ENCODE peak calls at places on chromosomes 2 and 18, in ten cellular contexts. One of them, this sample, is unnamed.

GRCh38 chr2:229920011-229920781 is 1.6 kb downstream of the TRIP12 start:
- DNase-seq in EH: peak; percentile 26
- DNase-seq in A549: no peak
- DNase-seq in right atrium auricular region: no peak
- DNase-seq in NCI-H1417: peak; percentile 43
- DNase-seq in stimulated activated CD4-positive, alpha-beta T cell treated with anti-CD3 and anti-CD28 coated beads, Interleukin-15, amount 100 ng/mL, for 24 hours: peak; percentile 19
- DNase-seq in naive thymus-derived CD8-positive, alpha-beta T cell: peak; percentile 15
- DNase-seq in CD8-positive, alpha-beta T cell: peak; percentile 15
- DNase-seq in iPS DF 6.9: no peak
- DNase-seq in C1 segment of cervical spinal cord: peak; percentile 21
- DNase-seq in this sample: no peak

GRCh38 chr2:100058014-100058310 is 84.4 kb downstream of the AFF3 start:
- DNase-seq in EH: peak; percentile 78
- DNase-seq in A549: no peak
- DNase-seq in right atrium auricular region: no peak
- DNase-seq in NCI-H1417: no peak
- DNase-seq in stimulated activated CD4-positive, alpha-beta T cell treated with anti-CD3 and anti-CD28 coated beads, Interleukin-15, amount 100 ng/mL, for 24 hours: no peak
- DNase-seq in naive thymus-derived CD8-positive, alpha-beta T cell: no peak
- DNase-seq in CD8-positive, alpha-beta T cell: no peak
- DNase-seq in iPS DF 6.9: no peak
- DNase-seq in C1 segment of cervical spinal cord: no peak
- DNase-seq in this sample: no peak

GRCh38 chr2:204842731-204843490 is 297.6 kb downstream of the PARD3B start:
- DNase-seq in EH: peak; percentile 92
- DNase-seq in A549: peak; percentile 54
- DNase-seq in right atrium auricular region: peak; percentile 71
- DNase-seq in NCI-H1417: no peak
- DNase-seq in stimulated activated CD4-positive, alpha-beta T cell treated with anti-CD3 and anti-CD28 coated beads, Interleukin-15, amount 100 ng/mL, for 24 hours: peak; percentile 43
- DNase-seq in naive thymus-derived CD8-positive, alpha-beta T cell: no peak
- DNase-seq in CD8-positive, alpha-beta T cell: no peak
- DNase-seq in iPS DF 6.9: no peak
- DNase-seq in C1 segment of cervical spinal cord: peak; percentile 2
- DNase-seq in this sample: no peak

GRCh38 chr18:10006261-10006903 is 92.6 kb downstream of the VAPA start:
- DNase-seq in EH: peak; percentile 78
- DNase-seq in A549: peak; percentile 3
- DNase-seq in right atrium auricular region: no peak
- DNase-seq in NCI-H1417: peak; percentile 39
- DNase-seq in stimulated activated CD4-positive, alpha-beta T cell treated with anti-CD3 and anti-CD28 coated beads, Interleukin-15, amount 100 ng/mL, for 24 hours: no peak
- DNase-seq in naive thymus-derived CD8-positive, alpha-beta T cell: no peak
- DNase-seq in CD8-positive, alpha-beta T cell: no peak
- DNase-seq in iPS DF 6.9: no peak
- DNase-seq in C1 segment of cervical spinal cord: no peak
- DNase-seq in this sample: no peak

GRCh38 chr2:30940805-30941204 is 133.6 kb upstream of the CAPN13 start:
- DNase-seq in EH: no peak
- DNase-seq in A549: no peak
- DNase-seq in right atrium auricular region: no peak
- DNase-seq in NCI-H1417: no peak
- DNase-seq in stimulated activated CD4-positive, alpha-beta T cell treated with anti-CD3 and anti-CD28 coated beads, Interleukin-15, amount 100 ng/mL, for 24 hours: no peak
- DNase-seq in naive thymus-derived CD8-positive, alpha-beta T cell: no peak
- DNase-seq in CD8-positive, alpha-beta T cell: no peak
- DNase-seq in iPS DF 6.9: no peak
- DNase-seq in C1 segment of cervical spinal cord: no peak
- DNase-seq in this sample: no peak

GRCh38 chr2:222878877-222879601 is 18.2 kb downstream of the ACSL3 start:
- DNase-seq in EH: peak; percentile 87
- DNase-seq in A549: peak; percentile 27
- DNase-seq in right atrium auricular region: no peak
- DNase-seq in NCI-H1417: no peak
- DNase-seq in stimulated activated CD4-positive, alpha-beta T cell treated with anti-CD3 and anti-CD28 coated beads, Interleukin-15, amount 100 ng/mL, for 24 hours: no peak
- DNase-seq in naive thymus-derived CD8-positive, alpha-beta T cell: no peak
- DNase-seq in CD8-positive, alpha-beta T cell: no peak
- DNase-seq in iPS DF 6.9: no peak
- DNase-seq in C1 segment of cervical spinal cord: no peak
- DNase-seq in this sample: no peak

GRCh38 chr2:173090973-173091660 is 15.5 kb downstream of the MAP3K20 start:
- DNase-seq in EH: no peak
- DNase-seq in A549: no peak
- DNase-seq in right atrium auricular region: no peak
- DNase-seq in NCI-H1417: no peak
- DNase-seq in stimulated activated CD4-positive, alpha-beta T cell treated with anti-CD3 and anti-CD28 coated beads, Interleukin-15, amount 100 ng/mL, for 24 hours: no peak
- DNase-seq in naive thymus-derived CD8-positive, alpha-beta T cell: no peak
- DNase-seq in CD8-positive, alpha-beta T cell: no peak
- DNase-seq in iPS DF 6.9: no peak
- DNase-seq in C1 segment of cervical spinal cord: no peak
- DNase-seq in this sample: no peak

GRCh38 chr2:69683170-69683971 is 39.8 kb upstream of the AAK1 start:
- DNase-seq in EH: peak; percentile 89
- DNase-seq in A549: peak; percentile 30
- DNase-seq in right atrium auricular region: no peak
- DNase-seq in NCI-H1417: no peak
- DNase-seq in stimulated activated CD4-positive, alpha-beta T cell treated with anti-CD3 and anti-CD28 coated beads, Interleukin-15, amount 100 ng/mL, for 24 hours: no peak
- DNase-seq in naive thymus-derived CD8-positive, alpha-beta T cell: no peak
- DNase-seq in CD8-positive, alpha-beta T cell: no peak
- DNase-seq in iPS DF 6.9: no peak
- DNase-seq in C1 segment of cervical spinal cord: no peak
- DNase-seq in this sample: no peak

GRCh38 chr2:235191933-235192332 is 240.1 kb downstream of the SH3BP4 start:
- DNase-seq in EH: peak; percentile 25
- DNase-seq in A549: no peak
- DNase-seq in right atrium auricular region: peak; percentile 44
- DNase-seq in NCI-H1417: no peak
- DNase-seq in stimulated activated CD4-positive, alpha-beta T cell treated with anti-CD3 and anti-CD28 coated beads, Interleukin-15, amount 100 ng/mL, for 24 hours: no peak
- DNase-seq in naive thymus-derived CD8-positive, alpha-beta T cell: no peak
- DNase-seq in CD8-positive, alpha-beta T cell: no peak
- DNase-seq in iPS DF 6.9: no peak
- DNase-seq in C1 segment of cervical spinal cord: no peak
- DNase-seq in this sample: no peak

GRCh38 chr2:101770672-101771071 is 73.2 kb downstream of the MAP4K4 start:
- DNase-seq in EH: peak; percentile 72
- DNase-seq in A549: peak; percentile 67
- DNase-seq in right atrium auricular region: no peak
- DNase-seq in NCI-H1417: peak; percentile 2
- DNase-seq in stimulated activated CD4-positive, alpha-beta T cell treated with anti-CD3 and anti-CD28 coated beads, Interleukin-15, amount 100 ng/mL, for 24 hours: no peak
- DNase-seq in naive thymus-derived CD8-positive, alpha-beta T cell: no peak
- DNase-seq in CD8-positive, alpha-beta T cell: no peak
- DNase-seq in iPS DF 6.9: no peak
- DNase-seq in C1 segment of cervical spinal cord: no peak
- DNase-seq in this sample: no peak

GRCh38 chr2:71298914-71299313 is 32.7 kb upstream of the ZNF638 start:
- DNase-seq in EH: no peak
- DNase-seq in A549: no peak
- DNase-seq in right atrium auricular region: no peak
- DNase-seq in NCI-H1417: no peak
- DNase-seq in stimulated activated CD4-positive, alpha-beta T cell treated with anti-CD3 and anti-CD28 coated beads, Interleukin-15, amount 100 ng/mL, for 24 hours: no peak
- DNase-seq in naive thymus-derived CD8-positive, alpha-beta T cell: no peak
- DNase-seq in CD8-positive, alpha-beta T cell: no peak
- DNase-seq in iPS DF 6.9: no peak
- DNase-seq in C1 segment of cervical spinal cord: no peak
- DNase-seq in this sample: no peak

GRCh38 chr2:238362611-238363010 is 42.3 kb downstream of the TRAF3IP1 start:
- DNase-seq in EH: no peak
- DNase-seq in A549: no peak
- DNase-seq in right atrium auricular region: no peak
- DNase-seq in NCI-H1417: no peak
- DNase-seq in stimulated activated CD4-positive, alpha-beta T cell treated with anti-CD3 and anti-CD28 coated beads, Interleukin-15, amount 100 ng/mL, for 24 hours: no peak
- DNase-seq in naive thymus-derived CD8-positive, alpha-beta T cell: no peak
- DNase-seq in CD8-positive, alpha-beta T cell: no peak
- DNase-seq in iPS DF 6.9: no peak
- DNase-seq in C1 segment of cervical spinal cord: no peak
- DNase-seq in this sample: no peak

GRCh38 chr2:74833418-74834233 is at the start of gene HK2:
- DNase-seq in EH: peak; percentile 92
- DNase-seq in A549: peak; percentile 62
- DNase-seq in right atrium auricular region: peak; percentile 83
- DNase-seq in NCI-H1417: peak; percentile 79
- DNase-seq in stimulated activated CD4-positive, alpha-beta T cell treated with anti-CD3 and anti-CD28 coated beads, Interleukin-15, amount 100 ng/mL, for 24 hours: peak; percentile 91
- DNase-seq in naive thymus-derived CD8-positive, alpha-beta T cell: peak; percentile 75
- DNase-seq in CD8-positive, alpha-beta T cell: peak; percentile 71
- DNase-seq in iPS DF 6.9: peak; percentile 61
- DNase-seq in C1 segment of cervical spinal cord: peak; percentile 88
- DNase-seq in this sample: peak; percentile 79

GRCh38 chr2:10552220-10552870 is 104.2 kb upstream of the ODC1 start:
- DNase-seq in EH: no peak
- DNase-seq in A549: no peak
- DNase-seq in right atrium auricular region: no peak
- DNase-seq in NCI-H1417: no peak
- DNase-seq in stimulated activated CD4-positive, alpha-beta T cell treated with anti-CD3 and anti-CD28 coated beads, Interleukin-15, amount 100 ng/mL, for 24 hours: no peak
- DNase-seq in naive thymus-derived CD8-positive, alpha-beta T cell: no peak
- DNase-seq in CD8-positive, alpha-beta T cell: no peak
- DNase-seq in iPS DF 6.9: no peak
- DNase-seq in C1 segment of cervical spinal cord: no peak
- DNase-seq in this sample: no peak

GRCh38 chr2:48248251-48248933 is 281.6 kb upstream of the STON1 start:
- DNase-seq in EH: peak; percentile 96
- DNase-seq in A549: peak; percentile 74
- DNase-seq in right atrium auricular region: no peak
- DNase-seq in NCI-H1417: no peak
- DNase-seq in stimulated activated CD4-positive, alpha-beta T cell treated with anti-CD3 and anti-CD28 coated beads, Interleukin-15, amount 100 ng/mL, for 24 hours: peak; percentile 18
- DNase-seq in naive thymus-derived CD8-positive, alpha-beta T cell: no peak
- DNase-seq in CD8-positive, alpha-beta T cell: no peak
- DNase-seq in iPS DF 6.9: peak; percentile 11
- DNase-seq in C1 segment of cervical spinal cord: no peak
- DNase-seq in this sample: no peak

GRCh38 chr2:86580560-86580959 is 17.3 kb upstream of the CHMP3 start:
- DNase-seq in EH: no peak
- DNase-seq in A549: no peak
- DNase-seq in right atrium auricular region: no peak
- DNase-seq in NCI-H1417: no peak
- DNase-seq in stimulated activated CD4-positive, alpha-beta T cell treated with anti-CD3 and anti-CD28 coated beads, Interleukin-15, amount 100 ng/mL, for 24 hours: no peak
- DNase-seq in naive thymus-derived CD8-positive, alpha-beta T cell: no peak
- DNase-seq in CD8-positive, alpha-beta T cell: no peak
- DNase-seq in iPS DF 6.9: no peak
- DNase-seq in C1 segment of cervical spinal cord: no peak
- DNase-seq in this sample: no peak

GRCh38 chr2:33246432-33246831 is 230.0 kb upstream of the RASGRP3 start:
- DNase-seq in EH: no peak
- DNase-seq in A549: no peak
- DNase-seq in right atrium auricular region: no peak
- DNase-seq in NCI-H1417: no peak
- DNase-seq in stimulated activated CD4-positive, alpha-beta T cell treated with anti-CD3 and anti-CD28 coated beads, Interleukin-15, amount 100 ng/mL, for 24 hours: no peak
- DNase-seq in naive thymus-derived CD8-positive, alpha-beta T cell: no peak
- DNase-seq in CD8-positive, alpha-beta T cell: no peak
- DNase-seq in iPS DF 6.9: no peak
- DNase-seq in C1 segment of cervical spinal cord: peak; percentile 1
- DNase-seq in this sample: no peak

GRCh38 chr2:160415991-160416390 is 77.6 kb downstream of the RBMS1 start:
- DNase-seq in EH: peak; percentile 62
- DNase-seq in A549: no peak
- DNase-seq in right atrium auricular region: no peak
- DNase-seq in NCI-H1417: no peak
- DNase-seq in stimulated activated CD4-positive, alpha-beta T cell treated with anti-CD3 and anti-CD28 coated beads, Interleukin-15, amount 100 ng/mL, for 24 hours: no peak
- DNase-seq in naive thymus-derived CD8-positive, alpha-beta T cell: no peak
- DNase-seq in CD8-positive, alpha-beta T cell: no peak
- DNase-seq in iPS DF 6.9: no peak
- DNase-seq in C1 segment of cervical spinal cord: no peak
- DNase-seq in this sample: no peak

GRCh38 chr2:233241803-233242202 is 9.7 kb upstream of the ATG16L1 start:
- DNase-seq in EH: no peak
- DNase-seq in A549: no peak
- DNase-seq in right atrium auricular region: no peak
- DNase-seq in NCI-H1417: no peak
- DNase-seq in stimulated activated CD4-positive, alpha-beta T cell treated with anti-CD3 and anti-CD28 coated beads, Interleukin-15, amount 100 ng/mL, for 24 hours: no peak
- DNase-seq in naive thymus-derived CD8-positive, alpha-beta T cell: no peak
- DNase-seq in CD8-positive, alpha-beta T cell: no peak
- DNase-seq in iPS DF 6.9: no peak
- DNase-seq in C1 segment of cervical spinal cord: no peak
- DNase-seq in this sample: no peak

GRCh38 chr2:10255189-10256030 is 47.3 kb upstream of the HPCAL1 start:
- DNase-seq in EH: no peak
- DNase-seq in A549: no peak
- DNase-seq in right atrium auricular region: no peak
- DNase-seq in NCI-H1417: no peak
- DNase-seq in stimulated activated CD4-positive, alpha-beta T cell treated with anti-CD3 and anti-CD28 coated beads, Interleukin-15, amount 100 ng/mL, for 24 hours: no peak
- DNase-seq in naive thymus-derived CD8-positive, alpha-beta T cell: no peak
- DNase-seq in CD8-positive, alpha-beta T cell: no peak
- DNase-seq in iPS DF 6.9: no peak
- DNase-seq in C1 segment of cervical spinal cord: no peak
- DNase-seq in this sample: no peak

GRCh38 chr2:127029652-127030051 is 77.3 kb downstream of the BIN1 start:
- DNase-seq in EH: no peak
- DNase-seq in A549: no peak
- DNase-seq in right atrium auricular region: no peak
- DNase-seq in NCI-H1417: no peak
- DNase-seq in stimulated activated CD4-positive, alpha-beta T cell treated with anti-CD3 and anti-CD28 coated beads, Interleukin-15, amount 100 ng/mL, for 24 hours: no peak
- DNase-seq in naive thymus-derived CD8-positive, alpha-beta T cell: no peak
- DNase-seq in CD8-positive, alpha-beta T cell: no peak
- DNase-seq in iPS DF 6.9: no peak
- DNase-seq in C1 segment of cervical spinal cord: no peak
- DNase-seq in this sample: no peak

GRCh38 chr2:102289129-102289528 is 22.2 kb upstream of the IL1RL1 start:
- DNase-seq in EH: no peak
- DNase-seq in A549: no peak
- DNase-seq in right atrium auricular region: no peak
- DNase-seq in NCI-H1417: no peak
- DNase-seq in stimulated activated CD4-positive, alpha-beta T cell treated with anti-CD3 and anti-CD28 coated beads, Interleukin-15, amount 100 ng/mL, for 24 hours: no peak
- DNase-seq in naive thymus-derived CD8-positive, alpha-beta T cell: no peak
- DNase-seq in CD8-positive, alpha-beta T cell: no peak
- DNase-seq in iPS DF 6.9: no peak
- DNase-seq in C1 segment of cervical spinal cord: no peak
- DNase-seq in this sample: no peak

GRCh38 chr2:119487434-119488244 is 36.6 kb downstream of the SCTR start:
- DNase-seq in EH: no peak
- DNase-seq in A549: peak; percentile 35
- DNase-seq in right atrium auricular region: peak; percentile 57
- DNase-seq in NCI-H1417: no peak
- DNase-seq in stimulated activated CD4-positive, alpha-beta T cell treated with anti-CD3 and anti-CD28 coated beads, Interleukin-15, amount 100 ng/mL, for 24 hours: no peak
- DNase-seq in naive thymus-derived CD8-positive, alpha-beta T cell: no peak
- DNase-seq in CD8-positive, alpha-beta T cell: no peak
- DNase-seq in iPS DF 6.9: no peak
- DNase-seq in C1 segment of cervical spinal cord: no peak
- DNase-seq in this sample: no peak

GRCh38 chr2:134248913-134249312 is 5.0 kb upstream of the MGAT5 start:
- DNase-seq in EH: no peak
- DNase-seq in A549: no peak
- DNase-seq in right atrium auricular region: no peak
- DNase-seq in NCI-H1417: no peak
- DNase-seq in stimulated activated CD4-positive, alpha-beta T cell treated with anti-CD3 and anti-CD28 coated beads, Interleukin-15, amount 100 ng/mL, for 24 hours: no peak
- DNase-seq in naive thymus-derived CD8-positive, alpha-beta T cell: no peak
- DNase-seq in CD8-positive, alpha-beta T cell: no peak
- DNase-seq in iPS DF 6.9: no peak
- DNase-seq in C1 segment of cervical spinal cord: no peak
- DNase-seq in this sample: no peak

GRCh38 chr2:169131587-169132512 is 62.5 kb downstream of the DHRS9 start:
- DNase-seq in EH: peak; percentile 51
- DNase-seq in A549: peak; percentile 55
- DNase-seq in right atrium auricular region: no peak
- DNase-seq in NCI-H1417: no peak
- DNase-seq in stimulated activated CD4-positive, alpha-beta T cell treated with anti-CD3 and anti-CD28 coated beads, Interleukin-15, amount 100 ng/mL, for 24 hours: no peak
- DNase-seq in naive thymus-derived CD8-positive, alpha-beta T cell: no peak
- DNase-seq in CD8-positive, alpha-beta T cell: no peak
- DNase-seq in iPS DF 6.9: no peak
- DNase-seq in C1 segment of cervical spinal cord: no peak
- DNase-seq in this sample: no peak

GRCh38 chr2:54083021-54083420 is 32.4 kb upstream of the ACYP2 start:
- DNase-seq in EH: peak; percentile 18
- DNase-seq in A549: no peak
- DNase-seq in right atrium auricular region: no peak
- DNase-seq in NCI-H1417: no peak
- DNase-seq in stimulated activated CD4-positive, alpha-beta T cell treated with anti-CD3 and anti-CD28 coated beads, Interleukin-15, amount 100 ng/mL, for 24 hours: no peak
- DNase-seq in naive thymus-derived CD8-positive, alpha-beta T cell: no peak
- DNase-seq in CD8-positive, alpha-beta T cell: no peak
- DNase-seq in iPS DF 6.9: no peak
- DNase-seq in C1 segment of cervical spinal cord: peak; percentile 27
- DNase-seq in this sample: no peak

GRCh38 chr2:191620144-191620543 is 57.8 kb upstream of the NABP1 start:
- DNase-seq in EH: peak; percentile 71
- DNase-seq in A549: no peak
- DNase-seq in right atrium auricular region: no peak
- DNase-seq in NCI-H1417: no peak
- DNase-seq in stimulated activated CD4-positive, alpha-beta T cell treated with anti-CD3 and anti-CD28 coated beads, Interleukin-15, amount 100 ng/mL, for 24 hours: no peak
- DNase-seq in naive thymus-derived CD8-positive, alpha-beta T cell: no peak
- DNase-seq in CD8-positive, alpha-beta T cell: no peak
- DNase-seq in iPS DF 6.9: no peak
- DNase-seq in C1 segment of cervical spinal cord: no peak
- DNase-seq in this sample: no peak

GRCh38 chr2:36635194-36635593 is 37.2 kb upstream of the FEZ2 start:
- DNase-seq in EH: peak; percentile 77
- DNase-seq in A549: no peak
- DNase-seq in right atrium auricular region: no peak
- DNase-seq in NCI-H1417: no peak
- DNase-seq in stimulated activated CD4-positive, alpha-beta T cell treated with anti-CD3 and anti-CD28 coated beads, Interleukin-15, amount 100 ng/mL, for 24 hours: no peak
- DNase-seq in naive thymus-derived CD8-positive, alpha-beta T cell: no peak
- DNase-seq in CD8-positive, alpha-beta T cell: no peak
- DNase-seq in iPS DF 6.9: no peak
- DNase-seq in C1 segment of cervical spinal cord: no peak
- DNase-seq in this sample: no peak